ENCODE peak calls at places on chromosomes 2 and 18, in five cellular contexts. H is HepG2, X is IMR-90, E is GM12892, N is H54. J is an unnamed sample.

GRCh38 chr2:118224144-118224887 is 136.0 kb downstream of the INSIG2 start:
- DNase-seq in E (peak), X (no peak), H (no peak), N (no peak), J (no peak)

GRCh38 chr2:147500229-147500628 is 344.6 kb upstream of the ACVR2A start:
- DNase-seq in E (no peak), X (no peak), H (no peak), N (no peak), J (no peak)

GRCh38 chr2:23801396-23801795 is 125.5 kb downstream of the ATAD2B start:
- DNase-seq in X (peak), N (no peak), H (no peak), E (no peak), J (no peak)

GRCh38 chr2:133892352-133892913 is 324.2 kb upstream of the NCKAP5 start:
- DNase-seq in X (no peak), E (no peak), N (no peak), H (no peak), J (no peak)

GRCh38 chr2:43210467-43211303 is 15.7 kb downstream of the ZFP36L2 start:
- DNase-seq in H (peak), X (peak), N (no peak), E (no peak), J (peak)

GRCh38 chr2:9288681-9289338 is 82.2 kb downstream of the ASAP2 start:
- DNase-seq in H (no peak), N (peak), E (no peak), X (peak), J (no peak)

GRCh38 chr2:142876423-142876822 is 1.0 kb upstream of the KYNU start:
- DNase-seq in N (no peak), X (peak), E (no peak), H (no peak), J (no peak)

GRCh38 chr18:2651981-2652380 is 3.5 kb upstream of the SMCHD1 start:
- DNase-seq in N (no peak), E (no peak), H (no peak), X (no peak), J (no peak)

DNA sequence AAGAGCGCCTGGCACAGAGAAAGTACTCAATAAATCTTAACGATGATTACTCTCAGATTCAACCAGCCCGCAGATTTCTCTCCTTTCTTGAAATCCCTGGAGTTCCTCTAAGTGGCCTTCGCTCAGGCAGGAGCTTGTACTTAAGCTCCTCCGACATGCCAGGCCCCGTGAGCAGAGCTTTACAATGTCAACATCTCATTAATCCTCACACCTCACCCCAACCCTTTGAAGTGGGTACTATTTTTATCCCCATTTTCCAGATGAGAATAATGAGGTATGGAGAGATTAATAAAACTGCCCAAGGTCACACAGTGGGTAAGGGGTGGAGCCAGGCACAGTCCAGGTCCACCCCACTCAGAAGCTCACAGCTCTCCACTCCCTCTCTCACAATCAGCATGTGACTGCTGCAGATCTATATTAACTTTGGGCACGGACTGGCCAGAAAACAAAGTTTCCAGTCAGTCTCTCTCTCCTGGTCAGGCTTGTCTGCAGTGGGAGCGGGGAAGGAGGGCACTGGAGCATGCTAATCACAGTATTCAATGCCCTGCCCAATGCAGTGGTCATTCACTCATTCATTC is 18.0 kb downstream of the DNMT3A start:
- DNase-seq in H (no peak), X (no peak), E (no peak), N (no peak), J (no peak)
- TF ChIP-seq POLR2A in H (no peak), X (no peak), E (no peak), N (no peak), J (no peak)

DNA sequence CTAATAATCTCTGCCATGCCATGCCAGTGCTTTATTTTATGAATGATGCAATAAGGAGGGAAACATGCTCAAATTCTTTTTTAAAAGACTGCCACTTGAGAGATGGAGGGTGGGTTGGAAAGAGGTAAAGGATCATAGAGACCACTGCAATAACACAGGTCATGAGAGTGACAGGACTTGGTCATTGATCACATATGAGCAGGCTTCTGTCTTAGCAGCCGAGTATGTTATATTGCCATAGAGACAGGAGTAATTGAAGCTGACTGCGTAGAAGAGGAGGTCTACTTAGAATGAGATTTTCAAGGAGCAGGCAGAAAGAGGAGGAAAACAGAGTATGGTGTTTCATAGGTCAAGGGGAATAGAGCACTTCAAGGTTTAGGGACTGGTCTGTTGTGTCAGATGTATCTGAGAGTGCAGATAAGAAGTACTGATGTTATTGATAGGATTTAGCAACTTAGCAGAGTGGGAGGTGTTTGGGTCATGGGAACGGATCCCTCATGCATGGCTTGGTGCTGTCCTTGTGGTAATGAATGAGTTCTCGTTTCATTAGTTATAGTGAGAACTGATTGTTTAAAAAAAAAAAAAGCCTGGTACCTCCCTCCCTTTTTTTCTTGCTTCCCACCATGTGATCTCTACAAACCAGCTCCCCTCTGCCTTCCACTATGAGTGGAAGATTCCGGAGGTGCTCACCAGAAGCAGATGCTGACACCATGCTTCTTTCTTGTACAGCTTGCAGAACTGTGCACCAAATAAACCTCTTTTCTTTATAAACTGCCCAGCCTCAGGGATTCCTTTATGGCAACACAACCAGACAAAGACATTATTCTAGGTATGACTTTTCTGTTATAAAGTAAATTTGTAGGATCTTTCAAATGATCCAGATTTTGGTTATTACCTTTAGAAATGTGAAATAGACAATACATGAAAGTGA is 32.8 kb downstream of the UGP2 start:
- DNase-seq in X (no peak), N (no peak), E (no peak), H (no peak), J (no peak)
- TF ChIP-seq POLR2A in X (no peak), N (no peak), E (no peak), H (no peak), J (no peak)

GRCh38 chr2:112811276-112811831 is 25.2 kb downstream of the IL1B start:
- DNase-seq in H (no peak), X (no peak), N (no peak), E (no peak), J (no peak)

GRCh38 chr2:112805542-112805941 is 21.2 kb upstream of the IL1A start:
- DNase-seq in H (no peak), X (no peak), N (no peak), E (no peak), J (no peak)

GRCh38 chr2:112803691-112804521 is 19.6 kb upstream of the IL1A start:
- DNase-seq in H (peak), E (no peak), N (no peak), X (peak), J (no peak)

GRCh38 chr2:112809112-112809511 is 24.8 kb upstream of the IL1A start:
- DNase-seq in H (peak), N (no peak), E (no peak), X (no peak), J (no peak)

GRCh38 chr2:112807233-112807807 is 23.0 kb upstream of the IL1A start:
- DNase-seq in N (no peak), E (no peak), X (no peak), H (no peak), J (no peak)
- TF ChIP-seq POLR2A in N (no peak), E (no peak), X (no peak), H (no peak), J (no peak)

GRCh38 chr2:105746177-105747080 is 1.7 kb downstream of the NCK2 start:
- DNase-seq in X (no peak), E (peak), H (peak), N (no peak), J (no peak)

GRCh38 chr2:105741617-105742016 is 3.1 kb upstream of the NCK2 start:
- DNase-seq in H (no peak), X (no peak), N (no peak), E (no peak), J (no peak)

GRCh38 chr2:105744909-105745853 is at the start of gene NCK2:
- DNase-seq in H (no peak), X (peak), E (peak), N (peak), J (no peak)

GRCh38 chr2:105747254-105747909 is 2.7 kb downstream of the NCK2 start:
- DNase-seq in H (no peak), E (no peak), N (no peak), X (peak), J (no peak)

GRCh38 chr2:105744091-105744908 is 412 bp upstream of the NCK2 start:
- DNase-seq in E (peak), H (peak), N (peak), X (peak), J (peak)
- TF ChIP-seq POLR2A in E (no peak), H (no peak), N (no peak), X (no peak), J (no peak)

DNA sequence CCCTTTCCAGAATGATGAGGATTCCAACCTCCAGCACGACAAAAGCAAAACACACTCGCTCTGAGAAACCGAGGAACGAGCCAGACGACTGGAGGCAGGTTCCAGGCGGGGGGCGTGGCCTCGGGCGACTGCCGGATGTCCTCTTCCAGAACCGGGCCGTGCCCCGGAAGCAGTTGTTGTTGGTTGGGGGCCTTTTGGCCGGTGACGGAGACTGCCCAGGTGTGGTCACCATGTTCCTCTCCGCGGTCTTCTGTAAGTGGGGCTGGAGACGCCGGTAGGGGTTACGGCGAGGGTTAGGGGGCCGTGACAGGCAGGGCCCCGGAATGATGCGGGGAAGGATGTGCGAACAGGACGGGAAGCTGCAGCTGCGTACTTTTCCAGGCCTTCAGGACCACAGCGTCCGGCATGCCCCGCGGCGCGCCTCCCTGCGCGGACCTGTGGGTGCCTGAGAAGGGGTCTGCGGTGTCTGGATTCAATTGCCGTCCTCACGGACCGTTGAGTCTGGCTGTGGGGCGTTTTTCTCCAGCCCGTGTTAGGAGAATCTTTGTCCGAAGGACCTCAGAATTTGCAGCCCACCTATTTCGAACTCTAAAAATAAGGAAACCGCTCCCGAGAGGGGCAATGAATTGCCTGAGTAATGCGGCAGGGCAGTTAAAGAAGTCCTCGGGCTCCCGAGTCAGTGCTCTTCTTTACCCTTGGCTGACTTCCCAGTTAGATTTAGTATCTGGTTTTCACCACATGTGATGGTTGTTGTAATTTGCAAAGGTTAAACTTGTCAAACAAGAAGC is at the start of gene MRPL33:
- DNase-seq in N (peak), X (peak), H (peak), E (peak), J (peak)
- TF ChIP-seq POLR2A in N (no peak), X (peak), H (peak), E (peak), J (peak)

GRCh38 chr18:37302519-37302918 is 263.1 kb downstream of the CELF4 start:
- DNase-seq in E (no peak), H (no peak), X (no peak), N (no peak), J (no peak)

GRCh38 chr18:37303009-37303408 is 262.6 kb downstream of the CELF4 start:
- DNase-seq in H (no peak), N (no peak), E (no peak), X (no peak), J (no peak)

GRCh38 chr18:37298816-37299215 is 266.8 kb downstream of the CELF4 start:
- DNase-seq in N (no peak), X (no peak), E (no peak), H (no peak), J (no peak)

GRCh38 chr18:37297106-37297505 is 268.5 kb downstream of the CELF4 start:
- DNase-seq in N (no peak), H (no peak), X (no peak), E (no peak), J (no peak)

DNA sequence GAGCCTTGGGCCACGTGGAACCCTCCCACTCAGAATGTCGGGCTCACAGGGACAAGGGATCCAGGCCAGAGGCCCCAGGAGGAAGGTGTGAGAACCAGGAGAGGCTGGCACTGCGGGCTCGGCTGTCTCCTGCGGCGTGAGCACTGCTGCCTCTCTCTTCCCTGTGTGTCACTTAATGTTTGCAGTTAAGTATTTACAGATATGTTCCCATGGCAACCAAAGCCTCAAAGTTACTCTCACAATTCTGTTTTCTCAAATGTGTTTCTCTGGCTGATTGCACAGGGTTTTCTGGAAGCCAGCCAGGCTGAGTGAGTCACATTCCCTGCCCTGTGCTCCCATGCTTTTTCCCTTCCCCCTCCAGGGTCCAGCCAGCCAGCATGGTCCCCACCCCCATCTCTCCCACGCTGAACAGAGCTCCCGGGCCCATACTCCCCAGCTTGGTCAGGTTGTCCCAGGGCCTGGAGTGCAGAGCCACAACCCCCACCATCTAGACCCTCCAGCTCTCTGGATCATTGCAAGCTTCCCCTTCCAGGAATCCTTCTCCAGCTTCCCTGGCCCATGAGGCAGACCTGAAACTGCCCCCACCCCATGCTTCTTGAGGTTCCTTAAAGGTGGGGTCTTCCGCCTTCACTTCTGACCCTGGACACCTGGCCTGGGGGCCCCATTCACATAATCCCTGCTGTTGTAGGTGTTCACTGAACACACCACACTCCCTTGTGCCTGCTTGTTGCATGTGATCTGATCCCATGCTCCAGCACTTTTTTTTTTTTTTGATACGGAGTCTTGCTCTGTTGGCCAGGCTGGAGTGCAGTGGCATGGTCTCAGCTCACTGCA is 265.9 kb downstream of the CELF4 start:
- DNase-seq in E (no peak), H (peak), N (peak), X (peak), J (peak)
- TF ChIP-seq POLR2A in E (no peak), H (no peak), N (no peak), X (no peak), J (no peak)

GRCh38 chr2:98806266-98806697 is 75.3 kb upstream of the MGAT4A start:
- DNase-seq in N (peak), E (no peak), H (no peak), X (no peak), J (peak)

GRCh38 chr2:98807221-98807620 is 76.3 kb upstream of the MGAT4A start:
- DNase-seq in H (no peak), X (no peak), N (no peak), E (no peak), J (no peak)

GRCh38 chr2:98804736-98805135 is 73.8 kb upstream of the MGAT4A start:
- DNase-seq in E (no peak), N (no peak), X (no peak), H (no peak), J (no peak)

GRCh38 chr2:98803747-98804650 is 73.1 kb upstream of the MGAT4A start:
- DNase-seq in E (no peak), H (no peak), N (no peak), X (no peak), J (no peak)

GRCh38 chr2:98805412-98806265 is 74.7 kb upstream of the MGAT4A start:
- DNase-seq in H (peak), X (peak), N (no peak), E (no peak), J (no peak)
- TF ChIP-seq POLR2A in H (no peak), X (no peak), N (no peak), E (no peak), J (no peak)

GRCh38 chr2:189579585-189579984 is 1.0 kb downstream of the SLC40A1 start:
- DNase-seq in E (no peak), N (no peak), X (peak), H (no peak), J (no peak)
- TF ChIP-seq POLR2A in E (no peak), N (no peak), X (no peak), H (no peak), J (no peak)

J was measured in sigmoid colon.